ENCODE peak calls at places on chromosomes 3 and 15, in five cellular contexts. One of them, this sample, is unnamed.

GRCh38 chr3:18740631-18741583 is 315.8 kb upstream of the SATB1 start:
- DNase-seq in tibial artery: no peak
- DNase-seq in lower lobe of right lung: no peak
- DNase-seq in OCI-LY7: peak; percentile 76
- DNase-seq in neuronal stem cell: no peak
- DNase-seq in this sample: peak; percentile 68

GRCh38 chr3:172260381-172260780 is 187.9 kb downstream of the GHSR start:
- DNase-seq in lower lobe of right lung: no peak
- DNase-seq in OCI-LY7: no peak
- DNase-seq in neuronal stem cell: no peak
- DNase-seq in tibial artery: no peak
- DNase-seq in this sample: no peak

GRCh38 chr3:196238612-196239190 is 22.4 kb downstream of the SLC51A start:
- DNase-seq in tibial artery: no peak
- DNase-seq in OCI-LY7: no peak
- DNase-seq in lower lobe of right lung: no peak
- DNase-seq in neuronal stem cell: no peak
- DNase-seq in this sample: no peak

GRCh38 chr3:29644956-29645661 is 364.2 kb downstream of the RBMS3 start:
- DNase-seq in neuronal stem cell: no peak
- DNase-seq in tibial artery: no peak
- DNase-seq in OCI-LY7: no peak
- DNase-seq in lower lobe of right lung: no peak
- DNase-seq in this sample: no peak

GRCh38 chr3:112811150-112811884 is 35.3 kb downstream of the CD200R1L start:
- DNase-seq in OCI-LY7: no peak
- DNase-seq in neuronal stem cell: no peak
- DNase-seq in lower lobe of right lung: no peak
- DNase-seq in tibial artery: no peak
- DNase-seq in this sample: no peak

GRCh38 chr3:141738636-141739363 is 702 bp downstream of the RNF7 start:
- DNase-seq in lower lobe of right lung: no peak
- DNase-seq in tibial artery: no peak
- DNase-seq in OCI-LY7: peak; percentile 46
- DNase-seq in neuronal stem cell: no peak
- DNase-seq in this sample: no peak

GRCh38 chr15:31223478-31224350 is 102.9 kb upstream of the KLF13 start:
- DNase-seq in lower lobe of right lung: no peak
- DNase-seq in OCI-LY7: no peak
- DNase-seq in neuronal stem cell: no peak
- DNase-seq in tibial artery: no peak
- DNase-seq in this sample: no peak

GRCh38 chr3:54630111-54630623 is 297.7 kb downstream of the LRTM1 start:
- DNase-seq in neuronal stem cell: no peak
- DNase-seq in OCI-LY7: no peak
- DNase-seq in lower lobe of right lung: no peak
- DNase-seq in tibial artery: no peak
- DNase-seq in this sample: no peak

GRCh38 chr15:63306480-63307073 is 29.2 kb downstream of the APH1B start:
- DNase-seq in lower lobe of right lung: no peak
- DNase-seq in neuronal stem cell: no peak
- DNase-seq in tibial artery: no peak
- DNase-seq in OCI-LY7: no peak
- DNase-seq in this sample: no peak

GRCh38 chr3:189365609-189366564 is 194.1 kb downstream of the TPRG1 start:
- DNase-seq in OCI-LY7: no peak
- DNase-seq in lower lobe of right lung: no peak
- DNase-seq in tibial artery: no peak
- DNase-seq in neuronal stem cell: no peak
- DNase-seq in this sample: no peak

GRCh38 chr3:51588724-51589123 is 50.2 kb downstream of the RAD54L2 start:
- DNase-seq in tibial artery: no peak
- DNase-seq in neuronal stem cell: no peak
- DNase-seq in OCI-LY7: no peak
- DNase-seq in lower lobe of right lung: no peak
- DNase-seq in this sample: no peak

GRCh38 chr3:185342458-185343169 is 20.3 kb upstream of the MAP3K13 start:
- DNase-seq in neuronal stem cell: no peak
- DNase-seq in OCI-LY7: no peak
- DNase-seq in lower lobe of right lung: no peak
- DNase-seq in tibial artery: no peak
- DNase-seq in this sample: no peak

GRCh38 chr3:135965129-135965505 is 411 bp upstream of the PPP2R3A start:
- DNase-seq in lower lobe of right lung: no peak
- DNase-seq in neuronal stem cell: no peak
- DNase-seq in tibial artery: no peak
- DNase-seq in OCI-LY7: no peak
- DNase-seq in this sample: no peak

GRCh38 chr3:135965506-135966348 is at the start of gene PPP2R3A:
- DNase-seq in tibial artery: peak; percentile 95
- DNase-seq in lower lobe of right lung: peak; percentile 87
- DNase-seq in OCI-LY7: peak; percentile 56
- DNase-seq in neuronal stem cell: peak; percentile 90
- DNase-seq in this sample: peak; percentile 54

GRCh38 chr3:135966349-135966695 is 794 bp downstream of the PPP2R3A start:
- DNase-seq in tibial artery: no peak
- DNase-seq in neuronal stem cell: no peak
- DNase-seq in OCI-LY7: no peak
- DNase-seq in lower lobe of right lung: no peak
- DNase-seq in this sample: no peak

GRCh38 chr3:135966875-135967274 is 1.3 kb downstream of the PPP2R3A start:
- DNase-seq in tibial artery: no peak
- DNase-seq in neuronal stem cell: no peak
- DNase-seq in OCI-LY7: no peak
- DNase-seq in lower lobe of right lung: no peak
- DNase-seq in this sample: no peak

GRCh38 chr3:135964160-135964955 is 1.2 kb upstream of the PPP2R3A start:
- DNase-seq in neuronal stem cell: no peak
- DNase-seq in tibial artery: no peak
- DNase-seq in lower lobe of right lung: no peak
- DNase-seq in OCI-LY7: no peak
- DNase-seq in this sample: no peak
- H3K4me3 ChIP-seq in neuronal stem cell: no peak overlapping the region
- H3K4me3 ChIP-seq in tibial artery: no peak overlapping the region
- H3K4me3 ChIP-seq in lower lobe of right lung: no peak overlapping the region
- H3K4me3 ChIP-seq in OCI-LY7: no peak overlapping the region
- H3K4me3 ChIP-seq in this sample: no peak overlapping the region

DNA sequence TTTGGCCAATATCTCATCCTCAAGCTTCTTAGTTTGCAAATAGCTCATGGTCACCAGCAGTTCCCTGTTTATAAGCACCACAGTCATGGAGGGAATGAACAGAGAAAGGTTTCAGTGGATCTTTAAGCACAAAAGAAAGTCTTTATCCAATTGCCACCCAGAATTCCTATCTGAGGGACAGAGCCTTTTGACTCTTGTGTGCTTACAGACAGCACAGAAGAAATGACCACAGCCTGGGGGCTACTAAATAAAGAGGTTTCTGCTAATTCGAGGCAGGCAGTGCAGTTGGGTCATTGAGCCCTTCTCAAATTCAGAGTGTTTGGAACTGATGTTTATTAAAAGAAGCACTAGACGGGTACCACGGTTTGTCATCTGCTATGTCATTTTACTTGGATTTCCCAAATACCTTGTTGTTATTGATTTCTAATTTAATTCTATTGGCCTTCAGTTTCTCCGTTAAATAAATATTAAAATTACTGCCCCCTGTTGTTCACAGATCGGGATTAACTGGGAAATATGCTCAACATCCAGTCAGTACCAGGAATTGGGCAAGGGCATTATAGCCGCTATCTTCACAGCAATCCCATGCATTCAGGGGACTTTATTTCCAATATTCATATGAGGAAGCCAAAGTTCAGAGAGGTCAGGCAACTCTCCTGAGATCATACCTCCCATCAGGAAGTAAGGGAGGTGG is 3.6 kb downstream of the PRICKLE2 start:
- DNase-seq in tibial artery: no peak
- DNase-seq in OCI-LY7: no peak
- DNase-seq in neuronal stem cell: no peak
- DNase-seq in lower lobe of right lung: no peak
- DNase-seq in this sample: no peak
- H3K27ac ChIP-seq in tibial artery: peak overlapping the region; percentile 85
- H3K27ac ChIP-seq in OCI-LY7: no peak overlapping the region
- H3K27ac ChIP-seq in neuronal stem cell: no peak overlapping the region
- H3K27ac ChIP-seq in lower lobe of right lung: no peak overlapping the region
- H3K27ac ChIP-seq in this sample: no peak overlapping the region

DNA sequence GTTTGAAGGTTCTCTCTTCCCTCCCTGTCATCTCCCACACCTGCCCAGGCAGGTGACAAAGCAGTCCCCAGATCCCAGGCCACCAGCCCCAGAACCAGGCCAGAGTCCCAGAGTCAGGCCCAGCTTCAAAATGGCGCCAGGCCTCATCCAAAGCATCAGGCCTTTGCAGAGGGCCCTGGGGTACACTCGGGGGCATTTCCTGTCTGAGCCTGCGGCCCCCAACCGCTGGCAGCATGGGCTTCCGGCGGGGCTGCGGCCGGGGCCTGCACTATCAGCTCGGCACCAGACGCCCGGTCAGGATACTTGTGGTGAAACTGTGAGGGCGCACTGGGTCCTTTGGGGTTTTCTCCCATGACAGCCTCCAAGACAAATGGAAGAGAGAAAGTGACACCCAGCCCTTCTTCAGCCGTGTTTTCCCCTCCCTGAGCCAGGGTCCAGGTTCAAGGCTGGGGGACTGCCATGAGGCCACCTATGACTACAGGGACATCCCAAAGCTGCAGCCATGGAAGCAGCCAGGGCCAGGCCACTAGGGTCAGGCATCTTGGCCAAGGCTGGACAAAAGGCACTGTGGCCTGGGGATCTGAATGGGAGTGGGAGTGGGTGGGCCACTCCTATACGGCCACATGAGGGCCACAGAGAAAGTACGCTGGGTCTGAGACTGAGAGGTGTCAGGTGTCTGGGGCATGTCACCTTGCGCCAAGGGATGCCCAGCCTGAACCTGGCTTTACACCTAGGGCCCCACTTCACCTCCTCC is 33.9 kb downstream of the RPN1 start:
- DNase-seq in neuronal stem cell: no peak
- DNase-seq in tibial artery: no peak
- DNase-seq in lower lobe of right lung: no peak
- DNase-seq in OCI-LY7: no peak
- DNase-seq in this sample: no peak
- H3K4me3 ChIP-seq in neuronal stem cell: no peak overlapping the region
- H3K4me3 ChIP-seq in tibial artery: no peak overlapping the region
- H3K4me3 ChIP-seq in lower lobe of right lung: peak overlapping the region; percentile 78
- H3K4me3 ChIP-seq in OCI-LY7: peak overlapping the region; percentile 89
- H3K4me3 ChIP-seq in this sample: peak overlapping the region; percentile 85

DNA sequence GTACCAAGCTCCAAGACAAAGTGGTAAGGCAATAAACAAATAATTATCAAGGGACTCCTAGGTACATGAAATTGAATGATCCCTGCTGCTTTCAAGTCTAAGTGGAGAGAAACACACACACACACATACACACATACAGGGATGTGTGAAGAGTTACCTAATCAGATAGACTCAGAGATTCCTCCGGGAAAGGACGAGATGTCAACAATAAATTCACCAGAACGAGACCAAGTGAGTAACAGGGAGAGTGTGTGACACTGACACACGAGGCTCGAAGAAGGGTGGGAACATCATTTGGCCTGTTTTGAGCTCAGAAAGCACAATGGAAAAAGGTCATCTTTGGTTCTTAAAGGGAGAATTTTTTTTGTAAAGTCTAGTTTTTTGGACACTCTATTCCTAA is 13.3 kb downstream of the LRIG1 start:
- DNase-seq in OCI-LY7: no peak
- DNase-seq in lower lobe of right lung: no peak
- DNase-seq in tibial artery: no peak
- DNase-seq in neuronal stem cell: no peak
- DNase-seq in this sample: no peak
- H3K27ac ChIP-seq in OCI-LY7: no peak overlapping the region
- H3K27ac ChIP-seq in lower lobe of right lung: peak overlapping the region; percentile 14
- H3K27ac ChIP-seq in tibial artery: peak overlapping the region; percentile 99
- H3K27ac ChIP-seq in neuronal stem cell: no peak overlapping the region
- H3K27ac ChIP-seq in this sample: no peak overlapping the region

DNA sequence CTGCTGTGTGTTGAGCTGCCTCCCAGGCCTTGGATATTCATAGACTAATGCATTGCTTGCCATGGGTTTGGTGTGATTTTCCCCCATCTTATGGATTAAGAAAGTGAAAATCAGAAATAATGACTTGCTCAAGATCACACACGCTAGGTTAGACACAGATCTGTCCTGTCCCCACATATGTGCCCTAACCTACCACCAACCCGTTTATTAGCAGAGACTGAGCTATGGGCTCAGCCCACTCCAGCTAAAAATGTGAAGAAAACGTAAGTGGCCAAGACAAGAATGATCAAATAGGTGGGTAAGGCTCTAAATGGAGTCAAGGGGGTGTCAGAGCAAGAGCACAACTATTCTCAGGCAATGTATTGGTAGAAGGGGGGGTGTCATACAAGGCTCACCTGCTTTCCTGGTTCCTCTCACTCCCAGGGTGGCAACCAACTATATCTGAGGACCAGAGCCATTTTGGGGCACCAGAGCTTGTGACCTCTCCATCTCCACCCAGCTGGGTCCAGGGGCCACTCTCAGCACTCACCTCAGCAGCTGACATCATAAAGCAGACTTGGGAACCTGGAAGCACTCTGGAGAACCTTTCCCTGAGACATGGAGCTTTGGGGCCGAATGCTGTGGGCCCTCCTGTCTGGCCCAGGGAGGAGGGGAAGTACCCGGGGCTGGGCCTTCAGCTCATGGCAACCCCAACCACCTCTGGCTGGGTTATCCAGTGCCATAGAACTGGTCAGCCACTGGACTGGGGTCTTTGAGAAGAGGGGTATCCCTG is 1.4 kb downstream of the HEMK1 start:
- DNase-seq in tibial artery: no peak
- DNase-seq in OCI-LY7: no peak
- DNase-seq in lower lobe of right lung: no peak
- DNase-seq in neuronal stem cell: no peak
- DNase-seq in this sample: no peak
- H3K4me3 ChIP-seq in tibial artery: no peak overlapping the region
- H3K4me3 ChIP-seq in OCI-LY7: peak overlapping the region; percentile 95
- H3K4me3 ChIP-seq in lower lobe of right lung: no peak overlapping the region
- H3K4me3 ChIP-seq in neuronal stem cell: no peak overlapping the region
- H3K4me3 ChIP-seq in this sample: no peak overlapping the region

DNA sequence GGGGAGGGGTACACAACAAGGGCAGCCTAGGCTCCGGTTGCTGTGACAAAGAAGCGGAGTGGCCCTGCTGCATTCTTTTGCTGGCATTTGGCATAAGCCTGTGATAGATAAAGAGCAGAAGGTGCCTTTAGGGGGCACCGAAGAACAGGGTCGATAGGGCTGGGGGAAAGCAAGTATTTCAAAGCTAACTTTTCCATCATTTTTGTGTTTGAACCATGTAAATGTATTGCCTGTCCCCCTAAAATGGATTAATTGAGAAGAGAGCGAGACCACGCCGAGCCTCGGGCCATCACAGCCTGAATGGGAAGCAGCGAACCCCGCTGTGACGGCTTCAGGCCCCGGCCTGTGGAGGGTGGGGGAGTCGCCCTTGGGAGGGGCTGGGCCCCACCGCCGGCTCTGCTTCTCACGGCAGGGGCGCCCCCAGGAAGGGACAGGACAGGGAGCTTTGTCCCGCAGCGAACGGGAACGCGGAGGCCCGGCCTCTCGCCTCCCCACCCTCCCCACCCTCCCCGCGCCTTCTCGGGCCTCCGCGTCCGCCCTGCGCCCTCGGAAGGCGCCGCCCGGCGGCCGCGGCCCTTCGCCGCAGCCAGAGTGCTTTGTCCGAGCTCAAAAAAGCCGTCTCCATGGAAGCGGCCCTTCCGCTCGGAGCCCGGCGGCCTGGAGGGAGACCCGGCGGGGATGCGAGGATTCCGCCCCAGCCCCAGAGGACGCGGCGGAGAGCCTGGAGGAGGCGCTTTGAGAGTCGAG is 32.4 kb upstream of the ALDH1L1 start:
- DNase-seq in lower lobe of right lung: peak; percentile 54
- DNase-seq in neuronal stem cell: peak; percentile 81
- DNase-seq in OCI-LY7: no peak
- DNase-seq in tibial artery: peak; percentile 72
- DNase-seq in this sample: no peak
- H3K27ac ChIP-seq in lower lobe of right lung: peak overlapping the region; percentile 71
- H3K27ac ChIP-seq in neuronal stem cell: peak overlapping the region; percentile 44
- H3K27ac ChIP-seq in OCI-LY7: no peak overlapping the region
- H3K27ac ChIP-seq in tibial artery: peak overlapping the region; percentile 86
- H3K27ac ChIP-seq in this sample: no peak overlapping the region